ENCODE peak calls at places on chromosomes 13 and 19, in six cellular contexts. Y, V, S, T, H and C are unnamed samples.

GRCh38 chr19:4713384-4713951 is 10.2 kb downstream of the DPP9 start:
- DNase-seq in H (peak), Y (peak), V (peak), T (peak), S (no peak), C (no peak)

GRCh38 chr13:106284358-106284757 is 251.1 kb downstream of the EFNB2 start:
- DNase-seq in T (peak), V (peak), Y (peak), H (peak), S (no peak), C (no peak)

GRCh38 chr13:72737033-72737432 is 9.3 kb downstream of the BORA start:
- DNase-seq in T (no peak), V (no peak), H (no peak), Y (no peak), S (no peak), C (no peak)

GRCh38 chr19:30719189-30719990 is 347.2 kb downstream of the ZNF536 start:
- DNase-seq in S (no peak), Y (no peak), H (peak), T (no peak), V (no peak), C (no peak)

GRCh38 chr19:41376241-41376997 is at the start of gene TMEM91:
- DNase-seq in T (no peak), Y (no peak), V (no peak), H (no peak), S (no peak), C (no peak)

GRCh38 chr13:95111608-95112007 is 189.6 kb downstream of the ABCC4 start:
- DNase-seq in H (no peak), Y (no peak), V (no peak), S (no peak), T (no peak), C (no peak)

GRCh38 chr19:29884466-29884865 is 57.6 kb upstream of the URI1 start:
- DNase-seq in T (no peak), S (no peak), Y (no peak), H (no peak), V (no peak), C (no peak)

GRCh38 chr19:1066748-1067340 is at the start of gene ARHGAP45:
- DNase-seq in V (no peak), Y (peak), H (no peak), S (no peak), T (no peak), C (no peak)

GRCh38 chr19:8423821-8424223 is 10.7 kb downstream of the MARCHF2 start:
- DNase-seq in V (peak), H (peak), S (no peak), Y (peak), T (peak), C (no peak)

GRCh38 chr13:102597029-102598015 is 536 bp downstream of the TPP2 start:
- DNase-seq in V (no peak), H (no peak), T (peak), S (no peak), Y (peak), C (no peak)

GRCh38 chr13:29532136-29532535 is 63.4 kb downstream of the SLC7A1 start:
- DNase-seq in Y (no peak), V (no peak), S (no peak), T (no peak), H (no peak), C (no peak)

GRCh38 chr19:3458229-3458555 is 22.1 kb downstream of the SMIM24 start:
- DNase-seq in H (no peak), V (no peak), T (no peak), Y (no peak), S (no peak), C (no peak)

GRCh38 chr13:42153371-42153770 is 104.9 kb downstream of the DGKH start:
- DNase-seq in Y (peak), H (no peak), V (no peak), T (no peak), S (no peak), C (no peak)

GRCh38 chr13:43227721-43228120 is 204.3 kb downstream of the DNAJC15 start:
- DNase-seq in V (no peak), H (no peak), Y (peak), S (no peak), T (peak), C (peak)

GRCh38 chr13:43232866-43233265 is 209.5 kb downstream of the DNAJC15 start:
- DNase-seq in S (no peak), T (peak), V (no peak), Y (peak), H (peak), C (no peak)

GRCh38 chr13:43230989-43231388 is 207.6 kb downstream of the DNAJC15 start:
- DNase-seq in H (no peak), Y (no peak), V (no peak), S (no peak), T (no peak), C (no peak)

GRCh38 chr13:43232144-43232840 is 208.9 kb downstream of the DNAJC15 start:
- DNase-seq in S (no peak), T (no peak), V (peak), H (no peak), Y (peak), C (no peak)

DNA sequence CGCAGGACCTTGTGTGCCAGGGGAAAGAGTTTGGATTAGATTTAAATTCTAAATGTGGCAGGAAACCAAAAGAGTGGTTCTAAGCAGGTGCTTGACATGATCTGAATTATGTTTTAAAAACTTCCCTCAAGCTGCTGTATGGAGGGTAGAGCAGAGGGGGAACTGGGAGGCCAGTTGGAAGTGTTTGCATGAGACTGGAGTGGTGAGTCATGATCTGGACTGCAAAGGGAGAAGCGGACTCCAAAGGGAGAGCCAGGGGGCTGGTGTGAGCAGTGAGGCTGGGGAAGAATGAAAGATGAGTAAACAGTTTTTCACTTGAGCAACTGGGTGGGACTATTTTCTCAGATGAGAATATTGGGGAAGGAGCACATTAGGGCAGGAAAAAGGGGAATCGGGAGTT is 206.1 kb downstream of the DNAJC15 start:
- DNase-seq in Y (peak), T (peak), H (no peak), S (no peak), V (no peak), C (no peak)
- TF ChIP-seq CTCF in Y (no peak), T (no peak), H (no peak), S (no peak), V (no peak), C (no peak)

DNA sequence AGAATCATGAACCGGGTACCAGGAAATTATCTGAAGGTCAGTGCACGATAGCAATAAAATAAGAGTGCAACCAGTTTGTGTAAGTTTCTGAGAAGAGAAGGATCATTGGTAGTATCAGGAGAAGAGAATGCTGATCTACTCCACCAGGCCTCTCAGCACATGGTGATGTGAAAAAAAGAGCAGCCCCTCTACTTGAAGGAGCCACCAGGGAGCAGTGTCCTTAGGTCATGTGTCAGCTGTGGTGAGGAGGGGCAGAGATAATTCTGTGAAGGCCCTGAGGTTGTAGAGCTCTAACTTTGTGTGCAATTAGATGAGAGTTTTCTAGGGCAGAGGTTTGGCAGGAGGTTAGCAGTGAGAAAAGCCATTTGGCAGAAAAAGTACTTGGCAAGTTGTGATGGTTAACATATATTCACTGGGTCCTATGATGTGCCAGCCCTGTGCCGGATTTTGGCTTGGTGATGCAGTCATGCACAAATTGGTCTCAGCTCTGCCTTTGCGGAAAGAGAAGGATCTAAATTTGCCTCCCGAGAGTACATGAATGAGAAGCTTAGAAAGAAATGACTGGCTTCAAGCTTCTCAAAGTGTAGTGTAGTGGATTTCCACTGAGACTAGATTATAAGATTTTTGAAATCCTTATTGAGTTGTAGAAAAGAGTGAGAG is 19.2 kb upstream of the ZC3H13 start:
- DNase-seq in V (no peak), S (no peak), Y (no peak), H (no peak), T (no peak), C (no peak)
- TF ChIP-seq CTCF in V (no peak), S (no peak), Y (no peak), H (no peak), T (no peak), C (no peak)

DNA sequence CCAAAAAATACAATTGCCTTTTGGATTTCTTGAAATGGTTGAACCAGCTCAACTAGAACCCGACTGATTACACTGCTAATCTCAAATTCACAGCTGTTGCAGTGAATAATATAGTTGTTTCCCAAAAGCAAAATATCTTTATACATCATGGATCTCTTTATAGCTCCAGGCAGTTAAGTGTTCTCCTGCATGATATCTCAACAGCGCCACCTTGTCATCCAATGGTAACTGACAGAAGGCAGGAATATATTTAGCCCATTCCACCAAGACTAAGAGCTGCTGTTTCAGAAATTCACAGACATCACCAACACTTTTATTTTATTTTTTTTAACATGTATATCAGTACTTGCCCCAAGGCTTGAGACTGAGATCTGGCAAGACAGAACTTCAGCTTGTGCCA is 1141.0 kb upstream of the PRR20A start:
- DNase-seq in V (no peak), H (no peak), S (no peak), Y (no peak), T (no peak), C (no peak)
- TF ChIP-seq CTCF in V (no peak), H (no peak), S (no peak), Y (no peak), T (no peak), C (no peak)

DNA sequence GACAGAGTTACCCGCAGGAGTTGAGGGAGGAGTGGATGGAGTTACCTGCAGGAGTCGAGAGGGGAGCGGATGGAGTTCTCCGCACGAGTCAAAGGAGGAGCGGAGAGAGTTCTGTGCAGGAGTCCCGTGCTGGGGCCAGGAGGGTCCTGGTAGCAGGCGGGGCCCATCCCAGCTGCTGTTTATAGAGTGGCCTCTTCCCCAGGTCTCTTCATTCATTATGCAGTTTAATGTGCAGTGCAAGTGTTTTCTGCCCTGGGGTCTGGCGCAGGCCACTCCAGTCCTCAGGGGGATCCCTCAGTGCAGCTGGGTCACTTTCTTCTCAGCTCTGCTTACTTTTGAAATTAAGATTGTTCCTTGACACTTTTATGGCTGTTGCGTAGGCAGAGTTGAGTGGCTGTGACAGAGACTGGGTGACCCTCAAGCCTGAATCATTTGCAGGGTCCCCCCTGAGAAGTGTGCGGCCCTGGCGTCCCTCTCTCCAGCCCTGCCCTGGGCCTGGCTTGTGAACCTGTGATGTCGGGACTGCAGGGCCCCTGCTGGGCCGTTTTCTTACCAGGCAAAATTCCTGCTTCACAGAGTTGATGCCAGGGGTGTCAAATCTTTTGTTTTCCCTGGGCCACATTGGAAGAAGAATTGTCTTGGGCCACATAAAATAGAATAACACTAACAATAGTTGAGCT is 17.9 kb downstream of the TFDP1 start:
- DNase-seq in V (no peak), T (no peak), S (no peak), H (no peak), Y (no peak), C (no peak)
- TF ChIP-seq CTCF in V (no peak), T (no peak), S (no peak), H (no peak), Y (no peak), C (no peak)

GRCh38 chr13:51832471-51833152 is 12.4 kb downstream of the TMEM272 start:
- DNase-seq in V (no peak), H (no peak), T (peak), Y (peak), S (no peak), C (no peak)
- TF ChIP-seq CTCF in V (peak), H (no peak), T (peak), Y (peak), S (peak), C (no peak)

GRCh38 chr13:86464193-86464592 is 665.0 kb upstream of the SLITRK6 start:
- DNase-seq in V (no peak), T (no peak), Y (peak), S (no peak), H (peak), C (no peak)
- TF ChIP-seq CTCF in V (peak), T (no peak), Y (no peak), S (no peak), H (no peak), C (no peak)

DNA sequence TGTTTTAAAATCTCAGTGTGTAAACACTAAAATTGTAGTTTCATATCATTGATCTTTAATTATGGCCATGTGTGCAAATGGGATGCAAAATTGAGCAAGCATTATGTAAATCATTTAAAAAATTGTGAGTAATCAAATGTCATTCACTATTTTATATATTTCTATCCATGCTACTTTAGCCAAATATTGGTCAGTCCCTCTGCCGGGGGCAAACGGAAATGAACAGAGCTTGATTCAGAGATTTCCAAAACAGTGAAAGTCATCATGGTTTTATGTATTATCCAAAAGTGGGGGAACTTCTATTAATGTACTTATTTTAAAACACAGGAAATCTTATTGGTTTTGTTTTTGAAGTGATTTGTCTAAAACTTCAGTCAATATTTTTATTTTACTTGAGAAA is 219.1 kb downstream of the IRS2 start:
- DNase-seq in H (no peak), V (no peak), Y (peak), T (no peak), S (no peak), C (no peak)
- TF ChIP-seq CTCF in H (no peak), V (no peak), Y (peak), T (peak), S (no peak), C (no peak)

DNA sequence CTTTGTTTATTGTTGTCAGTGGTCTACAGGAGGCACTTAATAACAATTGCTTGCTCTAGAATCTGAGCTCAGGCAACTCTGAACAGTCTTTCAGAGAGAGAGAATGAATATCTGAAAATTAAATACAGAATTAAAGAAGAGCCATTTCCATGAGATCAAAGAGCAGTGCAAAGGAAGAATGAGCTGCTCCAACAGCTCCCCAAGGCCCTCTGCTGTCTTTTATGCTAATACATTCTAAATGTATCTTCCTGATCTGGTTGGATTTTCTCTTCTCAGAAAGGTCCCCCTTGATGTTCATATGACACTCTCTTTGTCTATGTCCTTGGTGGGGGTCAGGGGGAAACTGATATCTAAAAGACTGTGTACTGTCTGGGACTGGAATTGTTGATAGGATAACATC is 1029.6 kb downstream of the PCDH9 start:
- DNase-seq in H (no peak), V (no peak), Y (no peak), S (no peak), T (peak), C (no peak)
- TF ChIP-seq CTCF in H (no peak), V (no peak), Y (peak), S (no peak), T (peak), C (no peak)

GRCh38 chr13:40152904-40153303 is 497.4 kb downstream of the COG6 start:
- DNase-seq in T (no peak), V (no peak), H (no peak), Y (no peak), S (no peak), C (no peak)

GRCh38 chr13:40149611-40150283 is 494.3 kb downstream of the COG6 start:
- DNase-seq in S (no peak), V (no peak), H (peak), Y (peak), T (peak), C (no peak)

GRCh38 chr13:40155176-40155575 is 499.7 kb downstream of the COG6 start:
- DNase-seq in T (no peak), H (no peak), V (no peak), Y (no peak), S (no peak), C (no peak)

GRCh38 chr13:40153516-40153915 is 498.1 kb downstream of the COG6 start:
- DNase-seq in T (no peak), H (no peak), V (no peak), Y (no peak), S (no peak), C (no peak)

DNA sequence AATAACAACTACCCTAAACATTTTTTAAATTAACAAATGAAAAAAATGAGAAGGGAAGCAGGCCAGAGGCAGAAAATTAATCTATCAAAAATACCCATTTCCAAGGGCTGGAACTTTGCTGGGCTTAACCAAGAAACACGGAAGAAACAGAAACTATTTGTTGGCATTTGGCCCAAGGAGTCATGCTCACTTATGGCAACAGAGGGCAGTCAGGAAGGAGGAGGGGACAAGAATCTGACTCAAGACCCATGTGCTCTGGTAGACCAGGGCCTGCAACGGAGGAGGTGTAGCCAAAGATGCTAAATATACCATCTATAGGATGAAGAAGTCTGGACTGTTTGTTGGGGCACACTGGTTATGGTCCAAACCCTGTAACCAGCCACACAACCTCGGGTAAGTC is 496.7 kb downstream of the COG6 start:
- DNase-seq in Y (peak), H (peak), S (no peak), T (peak), V (no peak), C (no peak)
- TF ChIP-seq CTCF in Y (peak), H (no peak), S (no peak), T (no peak), V (no peak), C (no peak)

GRCh38 chr19:51564791-51565190 is 6.3 kb upstream of the ZNF175 start:
- DNase-seq in V (no peak), T (no peak), Y (no peak), H (no peak), S (no peak), C (no peak)
- TF ChIP-seq CTCF in V (no peak), T (no peak), Y (peak), H (no peak), S (no peak), C (no peak)